ENCODE peak calls at places on chromosomes 2 and 18, in eight cellular contexts. One of them, this sample, is unnamed.

GRCh38 chr2:38499921-38500634 is 102.7 kb downstream of the HNRNPLL start:
- DNase-seq in NAMALWA: no peak
- DNase-seq in A172: no peak
- DNase-seq in SK-N-SH: no peak
- DNase-seq in endothelial cell of umbilical vein: no peak
- DNase-seq in EL: no peak
- DNase-seq in GM12865: no peak
- DNase-seq in activated CD8-positive, alpha-beta memory T cell treated with anti-CD3 and anti-CD28 coated beads for 24 hours: no peak
- DNase-seq in this sample: no peak

GRCh38 chr2:218961651-218962570 is 2.4 kb downstream of the CDK5R2 start:
- DNase-seq in NAMALWA: no peak
- DNase-seq in GM12865: no peak
- DNase-seq in endothelial cell of umbilical vein: no peak
- DNase-seq in SK-N-SH: peak
- DNase-seq in EL: no peak
- DNase-seq in activated CD8-positive, alpha-beta memory T cell treated with anti-CD3 and anti-CD28 coated beads for 24 hours: peak
- DNase-seq in A172: no peak
- DNase-seq in this sample: no peak

GRCh38 chr2:127526940-127527804 is 883 bp upstream of the IWS1 start:
- DNase-seq in GM12865: no peak
- DNase-seq in endothelial cell of umbilical vein: no peak
- DNase-seq in A172: no peak
- DNase-seq in activated CD8-positive, alpha-beta memory T cell treated with anti-CD3 and anti-CD28 coated beads for 24 hours: no peak
- DNase-seq in EL: no peak
- DNase-seq in SK-N-SH: peak
- DNase-seq in NAMALWA: no peak
- DNase-seq in this sample: no peak

GRCh38 chr2:36339819-36340218 is 15.8 kb upstream of the CRIM1 start:
- DNase-seq in A172: peak
- DNase-seq in GM12865: no peak
- DNase-seq in SK-N-SH: no peak
- DNase-seq in EL: peak
- DNase-seq in NAMALWA: no peak
- DNase-seq in endothelial cell of umbilical vein: no peak
- DNase-seq in activated CD8-positive, alpha-beta memory T cell treated with anti-CD3 and anti-CD28 coated beads for 24 hours: no peak
- DNase-seq in this sample: no peak

GRCh38 chr2:119149611-119150010 is 8.9 kb downstream of the C1QL2 start:
- DNase-seq in A172: no peak
- DNase-seq in SK-N-SH: no peak
- DNase-seq in EL: no peak
- DNase-seq in NAMALWA: no peak
- DNase-seq in endothelial cell of umbilical vein: no peak
- DNase-seq in GM12865: no peak
- DNase-seq in activated CD8-positive, alpha-beta memory T cell treated with anti-CD3 and anti-CD28 coated beads for 24 hours: no peak
- DNase-seq in this sample: no peak

GRCh38 chr2:46942143-46942526 is 26.5 kb upstream of the MCFD2 start:
- DNase-seq in activated CD8-positive, alpha-beta memory T cell treated with anti-CD3 and anti-CD28 coated beads for 24 hours: peak
- DNase-seq in NAMALWA: peak
- DNase-seq in A172: peak
- DNase-seq in EL: peak
- DNase-seq in endothelial cell of umbilical vein: peak
- DNase-seq in SK-N-SH: peak
- DNase-seq in GM12865: peak
- DNase-seq in this sample: no peak

GRCh38 chr18:24270358-24270936 is 127.2 kb downstream of the OSBPL1A start:
- DNase-seq in endothelial cell of umbilical vein: no peak
- DNase-seq in SK-N-SH: no peak
- DNase-seq in GM12865: no peak
- DNase-seq in NAMALWA: no peak
- DNase-seq in EL: no peak
- DNase-seq in A172: no peak
- DNase-seq in activated CD8-positive, alpha-beta memory T cell treated with anti-CD3 and anti-CD28 coated beads for 24 hours: no peak
- DNase-seq in this sample: no peak

GRCh38 chr2:162184796-162185195 is 32.7 kb upstream of the GCG start:
- DNase-seq in A172: no peak
- DNase-seq in activated CD8-positive, alpha-beta memory T cell treated with anti-CD3 and anti-CD28 coated beads for 24 hours: no peak
- DNase-seq in EL: no peak
- DNase-seq in GM12865: no peak
- DNase-seq in NAMALWA: no peak
- DNase-seq in endothelial cell of umbilical vein: peak
- DNase-seq in SK-N-SH: no peak
- DNase-seq in this sample: peak

GRCh38 chr2:218005486-218005885 is 2.7 kb upstream of the TNS1 start:
- DNase-seq in NAMALWA: no peak
- DNase-seq in EL: no peak
- DNase-seq in activated CD8-positive, alpha-beta memory T cell treated with anti-CD3 and anti-CD28 coated beads for 24 hours: no peak
- DNase-seq in A172: no peak
- DNase-seq in GM12865: no peak
- DNase-seq in SK-N-SH: no peak
- DNase-seq in endothelial cell of umbilical vein: no peak
- DNase-seq in this sample: no peak

GRCh38 chr2:239951825-239952224 is 73.3 kb downstream of the NDUFA10 start:
- DNase-seq in EL: no peak
- DNase-seq in activated CD8-positive, alpha-beta memory T cell treated with anti-CD3 and anti-CD28 coated beads for 24 hours: no peak
- DNase-seq in endothelial cell of umbilical vein: no peak
- DNase-seq in GM12865: no peak
- DNase-seq in SK-N-SH: no peak
- DNase-seq in NAMALWA: no peak
- DNase-seq in A172: no peak
- DNase-seq in this sample: no peak

GRCh38 chr2:43333096-43333655 is 106.8 kb upstream of the ZFP36L2 start:
- DNase-seq in NAMALWA: no peak
- DNase-seq in activated CD8-positive, alpha-beta memory T cell treated with anti-CD3 and anti-CD28 coated beads for 24 hours: no peak
- DNase-seq in EL: no peak
- DNase-seq in SK-N-SH: no peak
- DNase-seq in endothelial cell of umbilical vein: peak
- DNase-seq in A172: no peak
- DNase-seq in GM12865: no peak
- DNase-seq in this sample: no peak

GRCh38 chr18:46224181-46224775 is 120.1 kb downstream of the HAUS1 start:
- DNase-seq in A172: no peak
- DNase-seq in SK-N-SH: no peak
- DNase-seq in EL: peak
- DNase-seq in NAMALWA: no peak
- DNase-seq in GM12865: no peak
- DNase-seq in activated CD8-positive, alpha-beta memory T cell treated with anti-CD3 and anti-CD28 coated beads for 24 hours: no peak
- DNase-seq in endothelial cell of umbilical vein: peak
- DNase-seq in this sample: no peak

GRCh38 chr2:37992631-37993030 is 67.5 kb downstream of the RMDN2 start:
- DNase-seq in A172: no peak
- DNase-seq in EL: no peak
- DNase-seq in NAMALWA: no peak
- DNase-seq in SK-N-SH: no peak
- DNase-seq in activated CD8-positive, alpha-beta memory T cell treated with anti-CD3 and anti-CD28 coated beads for 24 hours: no peak
- DNase-seq in endothelial cell of umbilical vein: no peak
- DNase-seq in GM12865: no peak
- DNase-seq in this sample: no peak

GRCh38 chr2:63007813-63008458 is 42.7 kb upstream of the OTX1 start:
- DNase-seq in endothelial cell of umbilical vein: no peak
- DNase-seq in A172: no peak
- DNase-seq in activated CD8-positive, alpha-beta memory T cell treated with anti-CD3 and anti-CD28 coated beads for 24 hours: no peak
- DNase-seq in EL: no peak
- DNase-seq in NAMALWA: no peak
- DNase-seq in SK-N-SH: no peak
- DNase-seq in GM12865: no peak
- DNase-seq in this sample: no peak

GRCh38 chr18:61854578-61854977 is 38.2 kb downstream of the RNF152 start:
- DNase-seq in SK-N-SH: no peak
- DNase-seq in activated CD8-positive, alpha-beta memory T cell treated with anti-CD3 and anti-CD28 coated beads for 24 hours: no peak
- DNase-seq in A172: no peak
- DNase-seq in endothelial cell of umbilical vein: peak
- DNase-seq in EL: no peak
- DNase-seq in NAMALWA: no peak
- DNase-seq in GM12865: no peak
- DNase-seq in this sample: no peak

GRCh38 chr2:238811765-238812164 is 36.1 kb upstream of the TWIST2 start:
- DNase-seq in NAMALWA: no peak
- DNase-seq in EL: peak
- DNase-seq in activated CD8-positive, alpha-beta memory T cell treated with anti-CD3 and anti-CD28 coated beads for 24 hours: no peak
- DNase-seq in endothelial cell of umbilical vein: no peak
- DNase-seq in GM12865: no peak
- DNase-seq in A172: no peak
- DNase-seq in SK-N-SH: no peak
- DNase-seq in this sample: no peak

GRCh38 chr2:73095910-73096309 is 16.8 kb downstream of the RAB11FIP5 start:
- DNase-seq in A172: no peak
- DNase-seq in EL: no peak
- DNase-seq in activated CD8-positive, alpha-beta memory T cell treated with anti-CD3 and anti-CD28 coated beads for 24 hours: no peak
- DNase-seq in GM12865: no peak
- DNase-seq in NAMALWA: no peak
- DNase-seq in SK-N-SH: no peak
- DNase-seq in endothelial cell of umbilical vein: no peak
- DNase-seq in this sample: no peak

GRCh38 chr2:224682121-224682520 is 34.0 kb downstream of the CCDC195 start:
- DNase-seq in A172: no peak
- DNase-seq in endothelial cell of umbilical vein: no peak
- DNase-seq in GM12865: no peak
- DNase-seq in SK-N-SH: no peak
- DNase-seq in NAMALWA: no peak
- DNase-seq in activated CD8-positive, alpha-beta memory T cell treated with anti-CD3 and anti-CD28 coated beads for 24 hours: no peak
- DNase-seq in EL: no peak
- DNase-seq in this sample: no peak

GRCh38 chr18:3508576-3509559 is 58.9 kb downstream of the TGIF1 start:
- DNase-seq in GM12865: no peak
- DNase-seq in endothelial cell of umbilical vein: no peak
- DNase-seq in SK-N-SH: no peak
- DNase-seq in EL: no peak
- DNase-seq in NAMALWA: no peak
- DNase-seq in A172: no peak
- DNase-seq in activated CD8-positive, alpha-beta memory T cell treated with anti-CD3 and anti-CD28 coated beads for 24 hours: no peak
- DNase-seq in this sample: no peak

GRCh38 chr2:120383631-120384477 is 37.9 kb downstream of the INHBB start:
- DNase-seq in activated CD8-positive, alpha-beta memory T cell treated with anti-CD3 and anti-CD28 coated beads for 24 hours: no peak
- DNase-seq in GM12865: no peak
- DNase-seq in A172: no peak
- DNase-seq in NAMALWA: no peak
- DNase-seq in endothelial cell of umbilical vein: no peak
- DNase-seq in SK-N-SH: no peak
- DNase-seq in EL: no peak
- DNase-seq in this sample: no peak

GRCh38 chr18:44509048-44509447 is 171.6 kb upstream of the SETBP1 start:
- DNase-seq in endothelial cell of umbilical vein: no peak
- DNase-seq in activated CD8-positive, alpha-beta memory T cell treated with anti-CD3 and anti-CD28 coated beads for 24 hours: no peak
- DNase-seq in NAMALWA: peak
- DNase-seq in A172: no peak
- DNase-seq in SK-N-SH: no peak
- DNase-seq in EL: no peak
- DNase-seq in GM12865: no peak
- DNase-seq in this sample: no peak

GRCh38 chr2:11530864-11531451 is 2.9 kb upstream of the GREB1 start:
- DNase-seq in activated CD8-positive, alpha-beta memory T cell treated with anti-CD3 and anti-CD28 coated beads for 24 hours: no peak
- DNase-seq in A172: no peak
- DNase-seq in GM12865: no peak
- DNase-seq in endothelial cell of umbilical vein: no peak
- DNase-seq in SK-N-SH: no peak
- DNase-seq in EL: no peak
- DNase-seq in NAMALWA: no peak
- DNase-seq in this sample: no peak

GRCh38 chr2:45834858-45835257 is 183.4 kb downstream of the PRKCE start:
- DNase-seq in NAMALWA: no peak
- DNase-seq in EL: no peak
- DNase-seq in endothelial cell of umbilical vein: no peak
- DNase-seq in SK-N-SH: no peak
- DNase-seq in activated CD8-positive, alpha-beta memory T cell treated with anti-CD3 and anti-CD28 coated beads for 24 hours: no peak
- DNase-seq in A172: no peak
- DNase-seq in GM12865: no peak
- DNase-seq in this sample: no peak

GRCh38 chr2:173159794-173160463 is 84.3 kb downstream of the MAP3K20 start:
- DNase-seq in A172: peak
- DNase-seq in EL: peak
- DNase-seq in SK-N-SH: no peak
- DNase-seq in NAMALWA: no peak
- DNase-seq in activated CD8-positive, alpha-beta memory T cell treated with anti-CD3 and anti-CD28 coated beads for 24 hours: no peak
- DNase-seq in GM12865: no peak
- DNase-seq in endothelial cell of umbilical vein: peak
- DNase-seq in this sample: peak

GRCh38 chr2:27720004-27720551 is 51.4 kb upstream of the MRPL33 start:
- DNase-seq in activated CD8-positive, alpha-beta memory T cell treated with anti-CD3 and anti-CD28 coated beads for 24 hours: peak
- DNase-seq in SK-N-SH: no peak
- DNase-seq in EL: peak
- DNase-seq in NAMALWA: no peak
- DNase-seq in A172: peak
- DNase-seq in GM12865: no peak
- DNase-seq in endothelial cell of umbilical vein: peak
- DNase-seq in this sample: peak

GRCh38 chr2:25664531-25665307 is 8.7 kb downstream of the DTNB start:
- DNase-seq in A172: peak
- DNase-seq in GM12865: peak
- DNase-seq in activated CD8-positive, alpha-beta memory T cell treated with anti-CD3 and anti-CD28 coated beads for 24 hours: no peak
- DNase-seq in NAMALWA: peak
- DNase-seq in endothelial cell of umbilical vein: peak
- DNase-seq in EL: peak
- DNase-seq in SK-N-SH: peak
- DNase-seq in this sample: peak

GRCh38 chr2:207902822-207903221 is 122.5 kb downstream of the PLEKHM3 start:
- DNase-seq in activated CD8-positive, alpha-beta memory T cell treated with anti-CD3 and anti-CD28 coated beads for 24 hours: no peak
- DNase-seq in EL: no peak
- DNase-seq in SK-N-SH: no peak
- DNase-seq in A172: no peak
- DNase-seq in GM12865: no peak
- DNase-seq in NAMALWA: no peak
- DNase-seq in endothelial cell of umbilical vein: peak
- DNase-seq in this sample: no peak

GRCh38 chr2:204483497-204484164 is 61.6 kb upstream of the PARD3B start:
- DNase-seq in activated CD8-positive, alpha-beta memory T cell treated with anti-CD3 and anti-CD28 coated beads for 24 hours: no peak
- DNase-seq in GM12865: no peak
- DNase-seq in NAMALWA: no peak
- DNase-seq in SK-N-SH: peak
- DNase-seq in EL: no peak
- DNase-seq in A172: no peak
- DNase-seq in endothelial cell of umbilical vein: peak
- DNase-seq in this sample: peak

GRCh38 chr2:6370753-6371152 is 495.0 kb downstream of the CMPK2 start:
- DNase-seq in SK-N-SH: no peak
- DNase-seq in endothelial cell of umbilical vein: no peak
- DNase-seq in A172: no peak
- DNase-seq in EL: no peak
- DNase-seq in GM12865: no peak
- DNase-seq in NAMALWA: no peak
- DNase-seq in activated CD8-positive, alpha-beta memory T cell treated with anti-CD3 and anti-CD28 coated beads for 24 hours: no peak
- DNase-seq in this sample: no peak

GRCh38 chr2:171923206-171923605 is 945 bp downstream of the HAT1 start:
- DNase-seq in GM12865: no peak
- DNase-seq in EL: peak
- DNase-seq in activated CD8-positive, alpha-beta memory T cell treated with anti-CD3 and anti-CD28 coated beads for 24 hours: no peak
- DNase-seq in SK-N-SH: no peak
- DNase-seq in NAMALWA: no peak
- DNase-seq in A172: peak
- DNase-seq in endothelial cell of umbilical vein: peak
- DNase-seq in this sample: peak

GRCh38 chr2:232336956-232337700 is 41.4 kb upstream of the ALPP start:
- DNase-seq in endothelial cell of umbilical vein: no peak
- DNase-seq in EL: no peak
- DNase-seq in GM12865: no peak
- DNase-seq in activated CD8-positive, alpha-beta memory T cell treated with anti-CD3 and anti-CD28 coated beads for 24 hours: peak
- DNase-seq in SK-N-SH: no peak
- DNase-seq in A172: no peak
- DNase-seq in NAMALWA: no peak
- DNase-seq in this sample: no peak

This sample was measured in A673.